ENCODE peak calls at places on chromosomes 2 and 18, in six cellular contexts. One of them, this sample, is unnamed.

GRCh38 chr2:232434563-232435374 is 21.2 kb upstream of the ALPI start:
- DNase-seq in lung: no peak
- DNase-seq in A549: no peak
- DNase-seq in breast epithelium: peak; percentile 43
- DNase-seq in fibroblast of lung: no peak
- DNase-seq in heart right ventricle: no peak
- DNase-seq in this sample: no peak

GRCh38 chr18:37565985-37566478 is 434 bp upstream of the CELF4 start:
- DNase-seq in lung: no peak
- DNase-seq in fibroblast of lung: peak; percentile 45
- DNase-seq in heart right ventricle: peak; percentile 61
- DNase-seq in breast epithelium: no peak
- DNase-seq in A549: peak; percentile 12
- DNase-seq in this sample: peak; percentile 63

GRCh38 chr18:79747156-79747845 is 50.4 kb upstream of the KCNG2 start:
- DNase-seq in heart right ventricle: no peak
- DNase-seq in breast epithelium: peak; percentile 49
- DNase-seq in lung: no peak
- DNase-seq in fibroblast of lung: no peak
- DNase-seq in A549: no peak
- DNase-seq in this sample: no peak

GRCh38 chr2:205571300-205571858 is 110.9 kb upstream of the NRP2 start:
- DNase-seq in fibroblast of lung: no peak
- DNase-seq in heart right ventricle: no peak
- DNase-seq in breast epithelium: no peak
- DNase-seq in A549: no peak
- DNase-seq in lung: no peak
- DNase-seq in this sample: no peak

GRCh38 chr2:160621748-160622147 is 128.1 kb upstream of the RBMS1 start:
- DNase-seq in lung: no peak
- DNase-seq in breast epithelium: no peak
- DNase-seq in A549: no peak
- DNase-seq in heart right ventricle: no peak
- DNase-seq in fibroblast of lung: peak; percentile 44
- DNase-seq in this sample: no peak

GRCh38 chr2:30421026-30421425 is 26.0 kb upstream of the LCLAT1 start:
- DNase-seq in breast epithelium: no peak
- DNase-seq in heart right ventricle: no peak
- DNase-seq in A549: no peak
- DNase-seq in fibroblast of lung: no peak
- DNase-seq in lung: no peak
- DNase-seq in this sample: no peak

GRCh38 chr2:212777020-212777491 is 238.5 kb upstream of the ERBB4 start:
- DNase-seq in heart right ventricle: no peak
- DNase-seq in breast epithelium: no peak
- DNase-seq in A549: peak; percentile 9
- DNase-seq in fibroblast of lung: peak; percentile 53
- DNase-seq in lung: no peak
- DNase-seq in this sample: no peak

GRCh38 chr2:214310319-214310718 is 100.5 kb upstream of the VWC2L start:
- DNase-seq in heart right ventricle: no peak
- DNase-seq in lung: no peak
- DNase-seq in A549: peak; percentile 3
- DNase-seq in fibroblast of lung: no peak
- DNase-seq in breast epithelium: no peak
- DNase-seq in this sample: no peak

GRCh38 chr2:127448526-127448925 is 30.3 kb downstream of the PROC start:
- DNase-seq in lung: no peak
- DNase-seq in breast epithelium: no peak
- DNase-seq in A549: no peak
- DNase-seq in heart right ventricle: no peak
- DNase-seq in fibroblast of lung: peak; percentile 15
- DNase-seq in this sample: no peak

GRCh38 chr2:191251014-191251413 is 5.8 kb downstream of the MYO1B start:
- DNase-seq in heart right ventricle: no peak
- DNase-seq in lung: no peak
- DNase-seq in fibroblast of lung: no peak
- DNase-seq in breast epithelium: no peak
- DNase-seq in A549: no peak
- DNase-seq in this sample: no peak

GRCh38 chr2:191255271-191255670 is 10.1 kb downstream of the MYO1B start:
- DNase-seq in fibroblast of lung: no peak
- DNase-seq in A549: no peak
- DNase-seq in lung: no peak
- DNase-seq in heart right ventricle: no peak
- DNase-seq in breast epithelium: no peak
- DNase-seq in this sample: no peak

GRCh38 chr2:191255756-191256312 is 10.6 kb downstream of the MYO1B start:
- DNase-seq in breast epithelium: no peak
- DNase-seq in heart right ventricle: no peak
- DNase-seq in fibroblast of lung: no peak
- DNase-seq in lung: no peak
- DNase-seq in A549: no peak
- DNase-seq in this sample: no peak

GRCh38 chr2:191250400-191250799 is 5.2 kb downstream of the MYO1B start:
- DNase-seq in lung: no peak
- DNase-seq in breast epithelium: no peak
- DNase-seq in fibroblast of lung: peak; percentile 56
- DNase-seq in A549: no peak
- DNase-seq in heart right ventricle: no peak
- DNase-seq in this sample: no peak

GRCh38 chr2:191252699-191253098 is 7.5 kb downstream of the MYO1B start:
- DNase-seq in A549: no peak
- DNase-seq in breast epithelium: no peak
- DNase-seq in lung: no peak
- DNase-seq in fibroblast of lung: no peak
- DNase-seq in heart right ventricle: no peak
- DNase-seq in this sample: no peak
- H3K4me1 ChIP-seq in A549: peaks cover 89% of the 10 kb centered on the region
- H3K4me1 ChIP-seq in breast epithelium: no peaks in the 10 kb centered on the region
- H3K4me1 ChIP-seq in lung: peaks cover 13% of the 10 kb centered on the region
- H3K4me1 ChIP-seq in fibroblast of lung: peaks cover 36% of the 10 kb centered on the region
- H3K4me1 ChIP-seq in heart right ventricle: peaks cover 23% of the 10 kb centered on the region
- H3K4me1 ChIP-seq in this sample: peaks cover 50% of the 10 kb centered on the region

GRCh38 chr2:151042938-151043337 is 218.7 kb downstream of the RBM43 start:
- DNase-seq in breast epithelium: no peak
- DNase-seq in lung: no peak
- DNase-seq in A549: no peak
- DNase-seq in fibroblast of lung: no peak
- DNase-seq in heart right ventricle: no peak
- DNase-seq in this sample: no peak

GRCh38 chr2:151040036-151040435 is 221.6 kb downstream of the RBM43 start:
- DNase-seq in heart right ventricle: no peak
- DNase-seq in fibroblast of lung: peak; percentile 72
- DNase-seq in breast epithelium: no peak
- DNase-seq in lung: no peak
- DNase-seq in A549: no peak
- DNase-seq in this sample: no peak

GRCh38 chr2:151043484-151043883 is 218.2 kb downstream of the RBM43 start:
- DNase-seq in fibroblast of lung: peak; percentile 71
- DNase-seq in heart right ventricle: no peak
- DNase-seq in breast epithelium: no peak
- DNase-seq in lung: no peak
- DNase-seq in A549: no peak
- DNase-seq in this sample: no peak
- H3K27ac ChIP-seq in fibroblast of lung: no peak overlapping the region
- H3K27ac ChIP-seq in heart right ventricle: no peak overlapping the region
- H3K27ac ChIP-seq in breast epithelium: no peak overlapping the region
- H3K27ac ChIP-seq in lung: no peak overlapping the region
- H3K27ac ChIP-seq in A549: no peak overlapping the region
- H3K27ac ChIP-seq in this sample: no peak overlapping the region

DNA sequence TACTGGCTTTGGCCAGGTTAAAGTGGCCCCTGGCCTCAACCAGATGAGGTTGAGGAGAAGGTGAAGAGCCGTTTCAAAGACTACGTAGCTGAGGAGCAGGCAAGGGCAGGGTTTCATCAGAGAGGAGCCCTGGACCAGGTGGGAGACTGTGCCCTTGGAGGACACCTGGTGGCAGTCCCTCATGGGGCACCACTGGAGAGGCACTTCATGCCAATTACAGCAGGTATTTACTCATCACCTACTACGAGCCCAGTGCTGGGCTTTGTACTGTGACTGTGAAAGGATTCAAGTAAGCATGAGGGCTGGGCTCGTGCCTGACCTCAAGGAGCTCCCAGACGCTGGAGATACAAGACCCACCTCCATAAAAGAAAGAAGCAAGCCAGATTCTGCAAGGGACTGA is 37.6 kb downstream of the SMAD7 start:
- DNase-seq in heart right ventricle: no peak
- DNase-seq in lung: no peak
- DNase-seq in fibroblast of lung: no peak
- DNase-seq in breast epithelium: no peak
- DNase-seq in A549: no peak
- DNase-seq in this sample: no peak
- TF ChIP-seq CTCF in heart right ventricle: no peak
- TF ChIP-seq CTCF in lung: no peak
- TF ChIP-seq CTCF in fibroblast of lung: no peak
- TF ChIP-seq CTCF in breast epithelium: no peak
- TF ChIP-seq CTCF in A549: peak; percentile 24
- TF ChIP-seq CTCF in this sample: peak; percentile 7

GRCh38 chr2:88856409-88857135 is 165.1 kb downstream of the RPIA start:
- DNase-seq in breast epithelium: no peak
- DNase-seq in fibroblast of lung: no peak
- DNase-seq in heart right ventricle: no peak
- DNase-seq in A549: no peak
- DNase-seq in lung: no peak
- DNase-seq in this sample: no peak
- H3K4me1 ChIP-seq in breast epithelium: no peaks in the 10 kb centered on the region
- H3K4me1 ChIP-seq in fibroblast of lung: no peaks in the 10 kb centered on the region
- H3K4me1 ChIP-seq in heart right ventricle: peaks cover 8% of the 10 kb centered on the region
- H3K4me1 ChIP-seq in A549: no peaks in the 10 kb centered on the region
- H3K4me1 ChIP-seq in lung: peaks cover 7% of the 10 kb centered on the region
- H3K4me1 ChIP-seq in this sample: peaks cover 6% of the 10 kb centered on the region

This sample was measured in heart left ventricle.